ENCODE peak calls at places on chromosomes 3 and 15, in seven cellular contexts. One of them, this sample, is unnamed.
A peak's percentile ranks its signal among the peaks of the same experiment; 100 is the strongest.

GRCh38 chr3:146682176-146682575 is 77.0 kb upstream of the PLSCR5 start:
- DNase-seq in upper lobe of left lung: no peak
- DNase-seq in A549: no peak
- DNase-seq in stomach: no peak
- DNase-seq in body of pancreas: no peak
- DNase-seq in tibial nerve: no peak
- DNase-seq in ovary: no peak
- DNase-seq in this sample: no peak

GRCh38 chr15:101502572-101503295 is 13.2 kb upstream of the PCSK6 start:
- DNase-seq in A549: no peak
- DNase-seq in tibial nerve: no peak
- DNase-seq in stomach: no peak
- DNase-seq in body of pancreas: no peak
- DNase-seq in upper lobe of left lung: no peak
- DNase-seq in ovary: no peak
- DNase-seq in this sample: no peak

GRCh38 chr15:68829068-68829467 is 8.4 kb upstream of the ANP32A start:
- DNase-seq in A549: peak; percentile 33
- DNase-seq in ovary: no peak
- DNase-seq in tibial nerve: no peak
- DNase-seq in stomach: no peak
- DNase-seq in body of pancreas: peak; percentile 29
- DNase-seq in upper lobe of left lung: peak; percentile 47
- DNase-seq in this sample: no peak

GRCh38 chr3:43522702-43523362 is 99.0 kb downstream of the ANO10 start:
- DNase-seq in upper lobe of left lung: no peak
- DNase-seq in body of pancreas: no peak
- DNase-seq in tibial nerve: no peak
- DNase-seq in stomach: no peak
- DNase-seq in ovary: no peak
- DNase-seq in A549: no peak
- DNase-seq in this sample: no peak

GRCh38 chr15:68431037-68431791 is 749 bp downstream of the ITGA11 start:
- DNase-seq in tibial nerve: no peak
- DNase-seq in body of pancreas: no peak
- DNase-seq in upper lobe of left lung: no peak
- DNase-seq in stomach: peak; percentile 17
- DNase-seq in A549: no peak
- DNase-seq in ovary: peak; percentile 55
- DNase-seq in this sample: peak; percentile 11

GRCh38 chr3:88572450-88572849 is 422.7 kb downstream of the C3orf38 start:
- DNase-seq in stomach: no peak
- DNase-seq in body of pancreas: no peak
- DNase-seq in tibial nerve: no peak
- DNase-seq in ovary: no peak
- DNase-seq in upper lobe of left lung: no peak
- DNase-seq in A549: no peak
- DNase-seq in this sample: no peak

GRCh38 chr15:31328425-31328998 is 1.9 kb downstream of the KLF13 start:
- DNase-seq in A549: peak; percentile 52
- DNase-seq in tibial nerve: no peak
- DNase-seq in stomach: no peak
- DNase-seq in body of pancreas: no peak
- DNase-seq in upper lobe of left lung: no peak
- DNase-seq in ovary: no peak
- DNase-seq in this sample: peak; percentile 76

GRCh38 chr15:66452971-66453580 is 44.5 kb downstream of the SNAPC5 start:
- DNase-seq in A549: no peak
- DNase-seq in ovary: peak; percentile 31
- DNase-seq in stomach: no peak
- DNase-seq in upper lobe of left lung: peak; percentile 22
- DNase-seq in body of pancreas: no peak
- DNase-seq in tibial nerve: peak; percentile 16
- DNase-seq in this sample: no peak

GRCh38 chr3:49470714-49471420 is 800 bp downstream of the DAG1 start:
- DNase-seq in tibial nerve: no peak
- DNase-seq in A549: no peak
- DNase-seq in upper lobe of left lung: no peak
- DNase-seq in body of pancreas: no peak
- DNase-seq in ovary: no peak
- DNase-seq in stomach: no peak
- DNase-seq in this sample: no peak

GRCh38 chr3:65398953-65399352 is 639.8 kb downstream of the MAGI1 start:
- DNase-seq in stomach: no peak
- DNase-seq in body of pancreas: no peak
- DNase-seq in upper lobe of left lung: no peak
- DNase-seq in A549: no peak
- DNase-seq in ovary: no peak
- DNase-seq in tibial nerve: no peak
- DNase-seq in this sample: no peak

GRCh38 chr3:155921486-155921885 is 51.0 kb downstream of the GMPS start:
- DNase-seq in A549: no peak
- DNase-seq in stomach: no peak
- DNase-seq in body of pancreas: no peak
- DNase-seq in ovary: no peak
- DNase-seq in tibial nerve: no peak
- DNase-seq in upper lobe of left lung: no peak
- DNase-seq in this sample: no peak

GRCh38 chr3:18389108-18389733 is 35.9 kb downstream of the SATB1 start:
- DNase-seq in tibial nerve: no peak
- DNase-seq in upper lobe of left lung: no peak
- DNase-seq in A549: no peak
- DNase-seq in body of pancreas: peak; percentile 5
- DNase-seq in ovary: no peak
- DNase-seq in stomach: no peak
- DNase-seq in this sample: no peak

GRCh38 chr3:168864107-168865021 is 768.6 kb upstream of the GOLIM4 start:
- DNase-seq in ovary: no peak
- DNase-seq in tibial nerve: no peak
- DNase-seq in body of pancreas: no peak
- DNase-seq in A549: no peak
- DNase-seq in stomach: no peak
- DNase-seq in upper lobe of left lung: no peak
- DNase-seq in this sample: no peak

GRCh38 chr15:58392141-58392540 is 39.6 kb upstream of the LIPC start:
- DNase-seq in A549: no peak
- DNase-seq in tibial nerve: no peak
- DNase-seq in upper lobe of left lung: no peak
- DNase-seq in body of pancreas: no peak
- DNase-seq in stomach: no peak
- DNase-seq in ovary: no peak
- DNase-seq in this sample: no peak

GRCh38 chr3:127123533-127123932 is 69.4 kb upstream of the PRR23E start:
- DNase-seq in tibial nerve: no peak
- DNase-seq in stomach: peak; percentile 17
- DNase-seq in body of pancreas: no peak
- DNase-seq in ovary: no peak
- DNase-seq in A549: no peak
- DNase-seq in upper lobe of left lung: peak; percentile 3
- DNase-seq in this sample: no peak

GRCh38 chr3:57110797-57111196 is 50.3 kb downstream of the SPATA12 start:
- DNase-seq in stomach: no peak
- DNase-seq in tibial nerve: no peak
- DNase-seq in ovary: no peak
- DNase-seq in body of pancreas: no peak
- DNase-seq in upper lobe of left lung: no peak
- DNase-seq in A549: no peak
- DNase-seq in this sample: no peak

GRCh38 chr3:35422826-35423601 is 216.3 kb upstream of the ARPP21 start:
- DNase-seq in upper lobe of left lung: no peak
- DNase-seq in ovary: no peak
- DNase-seq in stomach: no peak
- DNase-seq in body of pancreas: no peak
- DNase-seq in tibial nerve: no peak
- DNase-seq in A549: no peak
- DNase-seq in this sample: no peak

GRCh38 chr3:24513463-24513862 is 18.8 kb upstream of the THRB start:
- DNase-seq in A549: no peak
- DNase-seq in tibial nerve: no peak
- DNase-seq in ovary: no peak
- DNase-seq in body of pancreas: no peak
- DNase-seq in upper lobe of left lung: no peak
- DNase-seq in stomach: no peak
- DNase-seq in this sample: no peak

GRCh38 chr15:50187525-50187924 is 5.5 kb downstream of the SLC27A2 start:
- DNase-seq in ovary: no peak
- DNase-seq in tibial nerve: no peak
- DNase-seq in A549: no peak
- DNase-seq in upper lobe of left lung: no peak
- DNase-seq in stomach: no peak
- DNase-seq in body of pancreas: no peak
- DNase-seq in this sample: no peak

GRCh38 chr15:50189630-50190029 is 7.6 kb downstream of the SLC27A2 start:
- DNase-seq in ovary: no peak
- DNase-seq in body of pancreas: no peak
- DNase-seq in upper lobe of left lung: no peak
- DNase-seq in tibial nerve: no peak
- DNase-seq in stomach: no peak
- DNase-seq in A549: no peak
- DNase-seq in this sample: no peak

GRCh38 chr15:50186752-50187151 is 4.8 kb downstream of the SLC27A2 start:
- DNase-seq in body of pancreas: no peak
- DNase-seq in A549: no peak
- DNase-seq in tibial nerve: no peak
- DNase-seq in upper lobe of left lung: no peak
- DNase-seq in stomach: no peak
- DNase-seq in ovary: no peak
- DNase-seq in this sample: no peak

GRCh38 chr15:50186090-50186489 is 4.1 kb downstream of the SLC27A2 start:
- DNase-seq in A549: no peak
- DNase-seq in upper lobe of left lung: no peak
- DNase-seq in stomach: no peak
- DNase-seq in ovary: no peak
- DNase-seq in tibial nerve: no peak
- DNase-seq in body of pancreas: no peak
- DNase-seq in this sample: no peak

GRCh38 chr15:50187997-50188396 is 6.0 kb downstream of the SLC27A2 start:
- DNase-seq in body of pancreas: no peak
- DNase-seq in upper lobe of left lung: no peak
- DNase-seq in A549: no peak
- DNase-seq in stomach: no peak
- DNase-seq in ovary: no peak
- DNase-seq in tibial nerve: no peak
- DNase-seq in this sample: no peak
- TF ChIP-seq POLR2A in body of pancreas: no peak
- TF ChIP-seq POLR2A in upper lobe of left lung: no peak
- TF ChIP-seq POLR2A in A549: no peak
- TF ChIP-seq POLR2A in stomach: no peak
- TF ChIP-seq POLR2A in ovary: no peak
- TF ChIP-seq POLR2A in tibial nerve: no peak
- TF ChIP-seq POLR2A in this sample: no peak

DNA sequence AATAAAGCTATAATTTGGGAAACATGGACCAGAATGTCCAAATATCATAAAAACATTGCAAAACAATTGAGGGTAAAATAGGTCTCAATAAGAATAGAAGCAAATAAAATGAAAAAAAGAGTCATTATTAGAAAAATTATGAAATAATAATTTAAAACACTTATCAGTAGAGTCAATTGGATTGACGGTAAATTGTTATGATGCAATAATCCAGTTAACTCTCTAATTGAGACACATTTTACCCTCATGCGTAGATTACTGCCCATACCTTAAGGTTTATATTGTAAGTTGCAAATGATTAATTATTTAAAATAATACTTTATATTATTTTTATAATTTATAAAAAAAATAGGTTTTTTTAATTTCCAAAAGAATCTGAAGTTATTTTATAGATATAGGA is 73.4 kb upstream of the POU1F1 start:
- DNase-seq in tibial nerve: no peak
- DNase-seq in A549: no peak
- DNase-seq in ovary: no peak
- DNase-seq in stomach: no peak
- DNase-seq in body of pancreas: no peak
- DNase-seq in upper lobe of left lung: no peak
- DNase-seq in this sample: no peak
- H3K4me1 ChIP-seq in tibial nerve: no peaks in the 10 kb centered on the region
- H3K4me1 ChIP-seq in A549: peaks cover 4% of the 10 kb centered on the region
- H3K4me1 ChIP-seq in ovary: no peaks in the 10 kb centered on the region
- H3K4me1 ChIP-seq in stomach: no peaks in the 10 kb centered on the region
- H3K4me1 ChIP-seq in body of pancreas: peaks cover 8% of the 10 kb centered on the region
- H3K4me1 ChIP-seq in upper lobe of left lung: no peaks in the 10 kb centered on the region
- H3K4me1 ChIP-seq in this sample: no peaks in the 10 kb centered on the region

GRCh38 chr15:93058128-93058527 is 30.9 kb downstream of the RGMA start:
- DNase-seq in ovary: no peak
- DNase-seq in tibial nerve: no peak
- DNase-seq in body of pancreas: no peak
- DNase-seq in upper lobe of left lung: no peak
- DNase-seq in stomach: no peak
- DNase-seq in A549: no peak
- DNase-seq in this sample: no peak

GRCh38 chr15:93052090-93052892 is 36.7 kb downstream of the RGMA start:
- DNase-seq in stomach: no peak
- DNase-seq in A549: no peak
- DNase-seq in upper lobe of left lung: no peak
- DNase-seq in ovary: no peak
- DNase-seq in tibial nerve: no peak
- DNase-seq in body of pancreas: no peak
- DNase-seq in this sample: no peak

GRCh38 chr15:93056836-93057235 is 32.2 kb downstream of the RGMA start:
- DNase-seq in stomach: no peak
- DNase-seq in A549: no peak
- DNase-seq in body of pancreas: no peak
- DNase-seq in tibial nerve: no peak
- DNase-seq in ovary: no peak
- DNase-seq in upper lobe of left lung: no peak
- DNase-seq in this sample: no peak

GRCh38 chr15:93057618-93058017 is 31.4 kb downstream of the RGMA start:
- DNase-seq in ovary: no peak
- DNase-seq in A549: no peak
- DNase-seq in stomach: no peak
- DNase-seq in upper lobe of left lung: no peak
- DNase-seq in tibial nerve: no peak
- DNase-seq in body of pancreas: no peak
- DNase-seq in this sample: no peak

DNA sequence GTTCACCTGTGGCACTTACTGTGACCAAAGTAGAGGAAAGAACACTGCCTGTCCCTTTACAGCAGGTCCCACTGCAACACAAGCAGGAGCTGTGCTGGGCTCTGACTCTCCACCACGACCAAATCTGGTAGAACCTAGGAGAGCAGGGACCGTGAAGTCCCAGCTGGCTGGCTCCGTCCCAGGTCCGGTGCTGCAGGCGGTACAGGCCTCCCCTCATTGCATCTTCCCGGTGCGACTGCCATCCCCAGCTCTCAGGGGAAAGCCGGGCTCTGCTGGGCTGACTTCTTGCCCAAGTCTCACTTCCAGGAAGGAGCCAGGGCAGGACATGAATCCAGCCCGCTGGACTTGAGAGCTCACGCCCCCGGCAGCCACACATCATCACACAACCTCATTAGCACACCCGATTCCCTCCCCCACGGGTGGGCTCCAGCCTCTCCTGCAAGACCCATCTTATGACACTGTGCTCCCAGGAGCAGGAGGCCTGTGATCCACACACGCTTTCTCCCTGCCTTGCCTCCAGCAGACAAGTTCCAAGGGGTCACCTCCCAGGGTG is 33.7 kb downstream of the RGMA start:
- DNase-seq in A549: no peak
- DNase-seq in body of pancreas: no peak
- DNase-seq in ovary: no peak
- DNase-seq in tibial nerve: no peak
- DNase-seq in stomach: no peak
- DNase-seq in upper lobe of left lung: no peak
- DNase-seq in this sample: no peak
- TF ChIP-seq POLR2A in A549: no peak
- TF ChIP-seq POLR2A in body of pancreas: no peak
- TF ChIP-seq POLR2A in ovary: no peak
- TF ChIP-seq POLR2A in tibial nerve: no peak
- TF ChIP-seq POLR2A in stomach: no peak
- TF ChIP-seq POLR2A in upper lobe of left lung: no peak
- TF ChIP-seq POLR2A in this sample: no peak

GRCh38 chr3:29889230-29889629 is 608.4 kb downstream of the RBMS3 start:
- DNase-seq in tibial nerve: no peak
- DNase-seq in ovary: no peak
- DNase-seq in upper lobe of left lung: no peak
- DNase-seq in body of pancreas: no peak
- DNase-seq in A549: no peak
- DNase-seq in stomach: no peak
- DNase-seq in this sample: no peak
- H3K4me1 ChIP-seq in tibial nerve: no peaks in the 10 kb centered on the region
- H3K4me1 ChIP-seq in ovary: no peaks in the 10 kb centered on the region
- H3K4me1 ChIP-seq in upper lobe of left lung: no peaks in the 10 kb centered on the region
- H3K4me1 ChIP-seq in body of pancreas: no peaks in the 10 kb centered on the region
- H3K4me1 ChIP-seq in A549: no peaks in the 10 kb centered on the region
- H3K4me1 ChIP-seq in stomach: no peaks in the 10 kb centered on the region
- H3K4me1 ChIP-seq in this sample: no peaks in the 10 kb centered on the region

This sample was measured in thyroid gland.